ENCODE peak calls at places on chromosomes 2 and 18, in seven cellular contexts. J, K, F, C, W, Q and E are unnamed samples.
A peak's percentile ranks its signal among the peaks of the same experiment; 100 is the strongest.

GRCh38 chr2:39875914-39876267 is 96.8 kb upstream of the THUMPD2 start:
- DNase-seq in J (no peak), K (no peak), F (no peak), C (no peak), W (no peak), Q (no peak), E (no peak)

GRCh38 chr2:73284296-73285161 is at the start of gene FBXO41:
- DNase-seq in J (peak; percentile 57), K (peak; percentile 94), F (no peak), C (no peak), W (no peak), Q (no peak), E (no peak)

GRCh38 chr2:199261221-199261620 is 196.5 kb downstream of the SATB2 start:
- DNase-seq in J (no peak), K (no peak), F (no peak), C (no peak), W (no peak), Q (no peak), E (no peak)

GRCh38 chr2:2187196-2187595 is 143.9 kb downstream of the MYT1L start:
- DNase-seq in J (no peak), K (no peak), F (no peak), C (no peak), W (peak; percentile 44), Q (no peak), E (no peak)

GRCh38 chr2:164028764-164029534 is 293.1 kb upstream of the FIGN start:
- DNase-seq in J (no peak), K (peak; percentile 13), F (no peak), C (no peak), W (no peak), Q (no peak), E (no peak)

GRCh38 chr18:23958036-23958435 is 56.5 kb upstream of the TTC39C start:
- DNase-seq in J (peak; percentile 46), K (no peak), F (no peak), C (no peak), W (no peak), Q (peak; percentile 68), E (peak; percentile 71)

GRCh38 chr2:195488567-195488966 is 168.5 kb upstream of the SLC39A10 start:
- DNase-seq in J (no peak), K (no peak), F (no peak), C (no peak), W (no peak), Q (no peak), E (no peak)

GRCh38 chr18:26510337-26510736 is 38.0 kb downstream of the KCTD1 start:
- DNase-seq in J (no peak), K (no peak), F (no peak), C (no peak), W (no peak), Q (no peak), E (no peak)

GRCh38 chr2:138531913-138532312 is 30.3 kb downstream of the SPOPL start:
- DNase-seq in J (no peak), K (peak; percentile 51), F (no peak), C (no peak), W (no peak), Q (no peak), E (no peak)

GRCh38 chr2:134232868-134233732 is 20.8 kb upstream of the MGAT5 start:
- DNase-seq in J (no peak), K (no peak), F (no peak), C (no peak), W (no peak), Q (no peak), E (no peak)

GRCh38 chr2:232890896-232891601 is 21.0 kb downstream of the SNORC start:
- DNase-seq in J (no peak), K (peak; percentile 83), F (peak; percentile 66), C (no peak), W (no peak), Q (peak; percentile 77), E (peak; percentile 24)

GRCh38 chr2:44548221-44549098 is 186.7 kb downstream of the CAMKMT start:
- DNase-seq in J (no peak), K (no peak), F (no peak), C (no peak), W (no peak), Q (no peak), E (no peak)

GRCh38 chr2:210539035-210539434 is 17.4 kb upstream of the CPS1 start:
- DNase-seq in J (no peak), K (no peak), F (no peak), C (no peak), W (no peak), Q (no peak), E (no peak)

GRCh38 chr2:210544191-210544590 is 12.2 kb upstream of the CPS1 start:
- DNase-seq in J (no peak), K (no peak), F (no peak), C (no peak), W (no peak), Q (no peak), E (no peak)

GRCh38 chr2:210540471-210541257 is 15.7 kb upstream of the CPS1 start:
- DNase-seq in J (no peak), K (peak; percentile 12), F (no peak), C (no peak), W (no peak), Q (no peak), E (no peak)

GRCh38 chr2:210539578-210540416 is 16.6 kb upstream of the CPS1 start:
- DNase-seq in J (no peak), K (no peak), F (no peak), C (no peak), W (no peak), Q (no peak), E (no peak)

DNA sequence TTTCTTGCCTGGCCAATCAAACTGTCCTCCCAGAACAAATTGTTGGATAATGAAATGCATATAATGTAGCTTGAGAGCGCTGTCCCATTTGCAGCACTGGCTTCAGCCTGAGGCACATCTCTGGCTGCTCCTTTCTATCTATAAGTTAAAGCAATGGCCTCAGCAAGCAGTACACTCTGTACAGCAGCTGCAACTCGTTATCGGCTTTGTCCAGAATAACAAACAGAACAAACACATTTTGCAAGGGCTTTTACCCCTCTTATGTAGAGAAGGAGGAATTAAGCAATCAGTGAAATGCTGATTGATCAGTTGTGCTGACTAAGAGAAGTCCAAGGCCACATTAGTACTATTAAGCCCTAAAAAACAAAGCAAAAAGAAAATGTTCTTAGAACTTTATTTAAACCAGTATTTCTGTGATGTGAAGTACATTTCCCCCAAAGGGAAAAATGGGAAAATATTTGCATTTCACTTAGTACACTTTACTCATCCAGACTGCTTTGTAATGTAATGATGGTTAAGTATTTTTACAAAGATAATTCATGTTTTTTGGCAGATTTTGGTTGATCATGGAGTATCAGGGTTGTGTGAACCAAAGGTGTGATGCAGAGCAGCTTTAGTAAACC is 15.0 kb upstream of the CPS1 start:
- DNase-seq in J (no peak), K (no peak), F (no peak), C (no peak), W (no peak), Q (no peak), E (no peak)
- TF ChIP-seq POLR2AphosphoS5 in J (no peak), K (no peak), F (no peak), C (no peak), W (no peak), Q (no peak), E (no peak)

GRCh38 chr18:44774191-44774590 is 93.5 kb downstream of the SETBP1 start:
- DNase-seq in J (no peak), K (no peak), F (no peak), C (no peak), W (no peak), Q (no peak), E (no peak)
- TF ChIP-seq POLR2AphosphoS5 in J (no peak), K (no peak), F (no peak), C (no peak), W (no peak), Q (no peak), E (no peak)

GRCh38 chr2:26168785-26169184 is 4.1 kb upstream of the GAREM2 start:
- DNase-seq in J (no peak), K (no peak), F (peak; percentile 12), C (no peak), W (no peak), Q (no peak), E (no peak)
- TF ChIP-seq POLR2AphosphoS5 in J (no peak), K (no peak), F (no peak), C (no peak), W (no peak), Q (no peak), E (no peak)

DNA sequence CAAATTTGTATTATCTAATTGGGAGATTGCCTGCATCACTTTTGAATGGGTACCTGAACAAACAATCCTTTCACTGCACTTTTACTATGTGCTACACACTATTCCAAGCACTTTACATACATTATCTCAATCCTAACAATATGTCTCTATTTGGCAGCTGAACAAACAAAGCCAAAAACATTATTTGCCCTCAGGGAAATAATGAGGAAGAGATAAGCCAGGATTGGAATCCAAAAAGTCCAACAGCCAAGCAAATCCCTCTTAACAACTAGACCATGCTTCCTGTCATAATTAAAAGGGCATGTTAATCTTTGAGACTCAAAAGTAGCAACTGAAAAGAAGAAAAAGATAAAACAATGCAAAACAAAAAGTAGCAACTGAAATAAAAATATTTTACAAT is 32.1 kb downstream of the RPRD1A start:
- DNase-seq in J (no peak), K (no peak), F (no peak), C (no peak), W (no peak), Q (no peak), E (no peak)
- TF ChIP-seq POLR2AphosphoS5 in J (no peak), K (no peak), F (no peak), C (no peak), W (no peak), Q (no peak), E (no peak)

DNA sequence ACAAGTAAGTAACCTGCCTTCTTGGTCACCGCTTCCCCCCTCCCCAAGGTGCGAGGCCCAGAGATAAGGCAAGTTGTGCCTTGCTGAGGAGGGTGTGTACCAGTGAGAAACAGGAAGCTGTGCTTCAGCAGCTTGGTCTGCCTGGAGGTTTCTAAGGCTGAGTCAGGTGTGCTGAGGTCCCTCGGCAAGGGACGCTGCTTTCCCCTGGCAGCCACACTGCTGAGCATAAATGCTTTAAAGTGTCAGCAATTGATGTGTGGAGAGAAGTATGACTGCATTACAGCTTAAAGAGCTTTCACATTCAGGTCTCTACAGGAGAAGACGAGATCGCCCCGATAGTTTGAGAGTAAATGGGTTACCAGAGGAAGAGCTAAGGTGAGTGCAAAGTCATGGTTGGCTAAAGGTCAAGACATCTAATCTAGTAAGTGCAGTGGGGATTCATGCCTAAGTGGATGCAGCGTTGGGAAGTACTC is 86.9 kb downstream of the LIMS1 start:
- DNase-seq in J (peak; percentile 58), K (peak; percentile 70), F (peak; percentile 86), C (no peak), W (no peak), Q (no peak), E (peak; percentile 71)
- TF ChIP-seq POLR2AphosphoS5 in J (no peak), K (no peak), F (peak; percentile 58), C (no peak), W (peak; percentile 43), Q (peak; percentile 14), E (peak; percentile 8)